ENCODE peak calls at places on chromosomes 1 and 21, in four cellular contexts. One of them, this sample, is unnamed.

GRCh38 chr1:157132111-157132510 is 6.1 kb downstream of the ETV3 start:
- DNase-seq in ascending aorta: no peak
- DNase-seq in RWPE1: no peak
- DNase-seq in foreskin fibroblast: no peak
- DNase-seq in this sample: no peak

GRCh38 chr1:229124471-229125198 is 146.3 kb upstream of the RAB4A start:
- DNase-seq in RWPE1: no peak
- DNase-seq in foreskin fibroblast: no peak
- DNase-seq in ascending aorta: no peak
- DNase-seq in this sample: no peak

GRCh38 chr1:215631040-215631439 is 63.9 kb downstream of the KCTD3 start:
- DNase-seq in RWPE1: no peak
- DNase-seq in foreskin fibroblast: no peak
- DNase-seq in ascending aorta: no peak
- DNase-seq in this sample: no peak

GRCh38 chr1:6245086-6245868 is 1.3 kb downstream of the HES3 start:
- DNase-seq in foreskin fibroblast: peak
- DNase-seq in ascending aorta: no peak
- DNase-seq in RWPE1: peak
- DNase-seq in this sample: peak

GRCh38 chr1:202860744-202861419 is 28.1 kb downstream of the RABIF start:
- DNase-seq in RWPE1: peak
- DNase-seq in ascending aorta: no peak
- DNase-seq in foreskin fibroblast: peak
- DNase-seq in this sample: peak

GRCh38 chr1:32413507-32414185 is 19.4 kb upstream of the BSDC1 start:
- DNase-seq in ascending aorta: no peak
- DNase-seq in foreskin fibroblast: peak
- DNase-seq in RWPE1: peak
- DNase-seq in this sample: peak

GRCh38 chr1:64470670-64471217 is 815 bp downstream of the CACHD1 start:
- DNase-seq in foreskin fibroblast: peak
- DNase-seq in RWPE1: peak
- DNase-seq in ascending aorta: no peak
- DNase-seq in this sample: peak

GRCh38 chr1:65734976-65735375 is 57.7 kb upstream of the PDE4B start:
- DNase-seq in RWPE1: no peak
- DNase-seq in ascending aorta: no peak
- DNase-seq in foreskin fibroblast: peak
- DNase-seq in this sample: no peak

GRCh38 chr21:15003463-15004135 is 61.2 kb downstream of the NRIP1 start:
- DNase-seq in ascending aorta: no peak
- DNase-seq in RWPE1: no peak
- DNase-seq in foreskin fibroblast: no peak
- DNase-seq in this sample: no peak

DNA sequence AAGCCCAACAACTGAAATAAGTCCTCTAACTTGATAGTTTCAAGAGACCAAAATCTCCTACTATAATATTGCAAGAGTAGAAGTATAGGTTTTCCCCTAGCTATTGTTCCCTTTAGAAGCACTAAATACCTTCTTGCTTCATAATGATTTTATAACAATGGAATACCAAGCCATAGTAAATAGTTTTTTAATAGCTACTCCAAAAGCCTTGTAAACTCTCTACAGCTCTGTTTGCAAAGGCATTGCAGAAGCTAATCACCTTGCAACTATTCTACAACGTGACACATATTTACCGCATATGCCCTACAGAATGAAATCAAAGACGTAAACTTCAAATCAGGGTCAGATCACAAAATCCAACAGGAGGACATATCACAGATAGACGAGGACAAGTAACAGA is 451.5 kb upstream of the ZRANB2 start:
- DNase-seq in foreskin fibroblast: no peak
- DNase-seq in RWPE1: no peak
- DNase-seq in ascending aorta: no peak
- DNase-seq in this sample: no peak
- TF ChIP-seq CTCF in foreskin fibroblast: no peak
- TF ChIP-seq CTCF in RWPE1: no peak
- TF ChIP-seq CTCF in ascending aorta: no peak
- TF ChIP-seq CTCF in this sample: no peak

GRCh38 chr1:58816072-58816746 is 32.4 kb upstream of the JUN start:
- DNase-seq in RWPE1: peak
- DNase-seq in foreskin fibroblast: peak
- DNase-seq in ascending aorta: peak
- DNase-seq in this sample: peak
- TF ChIP-seq CTCF in RWPE1: no peak
- TF ChIP-seq CTCF in foreskin fibroblast: no peak
- TF ChIP-seq CTCF in ascending aorta: no peak
- TF ChIP-seq CTCF in this sample: no peak

GRCh38 chr1:20336105-20336605 is 45.5 kb downstream of the VWA5B1 start:
- DNase-seq in foreskin fibroblast: no peak
- DNase-seq in ascending aorta: no peak
- DNase-seq in RWPE1: no peak
- DNase-seq in this sample: no peak

GRCh38 chr1:20343149-20343936 is 52.7 kb downstream of the VWA5B1 start:
- DNase-seq in RWPE1: peak
- DNase-seq in ascending aorta: no peak
- DNase-seq in foreskin fibroblast: peak
- DNase-seq in this sample: no peak

GRCh38 chr1:20342294-20343148 is 51.8 kb downstream of the VWA5B1 start:
- DNase-seq in RWPE1: no peak
- DNase-seq in foreskin fibroblast: no peak
- DNase-seq in ascending aorta: no peak
- DNase-seq in this sample: no peak

GRCh38 chr1:20337581-20337980 is 46.9 kb downstream of the VWA5B1 start:
- DNase-seq in foreskin fibroblast: no peak
- DNase-seq in RWPE1: no peak
- DNase-seq in ascending aorta: no peak
- DNase-seq in this sample: no peak

DNA sequence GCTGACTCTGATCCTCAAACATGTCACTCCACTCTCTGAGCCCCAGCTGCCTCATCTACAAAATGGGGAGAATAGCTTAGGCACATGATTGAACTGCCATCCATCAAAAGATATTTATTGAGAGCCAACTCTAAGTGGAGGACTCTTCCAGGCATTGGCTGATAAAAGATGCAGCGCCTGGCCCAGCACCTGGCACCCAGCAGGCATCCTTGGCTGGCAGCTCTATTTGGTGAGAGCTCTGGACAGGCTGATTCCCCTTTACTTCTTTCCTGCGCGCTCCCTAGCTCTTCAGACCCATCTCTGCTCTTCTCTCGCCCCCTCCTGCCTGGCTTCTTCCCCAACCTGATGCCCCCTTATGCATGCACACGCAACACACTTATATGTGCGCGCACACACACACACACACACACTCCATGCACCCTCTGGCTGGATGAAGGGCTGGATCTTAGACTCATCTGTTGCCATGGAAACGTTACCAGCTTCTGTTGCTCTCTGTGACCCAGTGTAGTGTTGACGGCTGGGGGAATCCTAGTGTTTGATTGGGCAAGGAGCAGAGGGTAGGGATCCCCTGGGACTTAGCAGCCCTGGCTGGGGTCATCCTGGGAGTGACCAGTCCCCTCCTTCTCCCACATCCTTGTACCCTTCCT is 49.3 kb downstream of the VWA5B1 start:
- DNase-seq in ascending aorta: no peak
- DNase-seq in RWPE1: no peak
- DNase-seq in foreskin fibroblast: no peak
- DNase-seq in this sample: no peak
- TF ChIP-seq CTCF in ascending aorta: no peak
- TF ChIP-seq CTCF in RWPE1: no peak
- TF ChIP-seq CTCF in foreskin fibroblast: no peak
- TF ChIP-seq CTCF in this sample: no peak

GRCh38 chr1:106620521-106620954 is 435.9 kb upstream of the PRMT6 start:
- DNase-seq in RWPE1: peak
- DNase-seq in ascending aorta: no peak
- DNase-seq in foreskin fibroblast: peak
- DNase-seq in this sample: peak
- TF ChIP-seq CTCF in RWPE1: peak
- TF ChIP-seq CTCF in ascending aorta: no peak
- TF ChIP-seq CTCF in foreskin fibroblast: no peak
- TF ChIP-seq CTCF in this sample: peak

DNA sequence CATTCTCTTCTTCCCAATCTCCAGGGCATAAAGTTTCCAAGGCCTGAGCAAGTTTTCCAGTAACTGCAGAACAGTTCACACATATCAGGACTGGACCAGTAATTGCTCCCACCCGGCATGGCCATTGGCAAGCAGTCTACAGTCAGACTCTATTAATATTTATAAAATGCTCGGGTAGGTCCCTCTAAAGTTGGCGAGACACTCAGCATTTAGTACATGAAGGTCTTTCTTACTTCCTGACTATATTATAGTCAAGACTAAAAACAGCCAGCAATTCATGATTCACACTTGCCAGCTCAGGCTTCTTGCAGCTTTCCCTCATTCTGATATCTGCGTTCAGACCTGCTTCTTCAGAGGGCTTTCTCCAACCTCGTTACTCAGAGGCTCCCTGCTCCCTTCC is 25.4 kb downstream of the GADD45A start:
- DNase-seq in foreskin fibroblast: peak
- DNase-seq in ascending aorta: peak
- DNase-seq in RWPE1: no peak
- DNase-seq in this sample: no peak
- TF ChIP-seq CTCF in foreskin fibroblast: no peak
- TF ChIP-seq CTCF in ascending aorta: no peak
- TF ChIP-seq CTCF in RWPE1: no peak
- TF ChIP-seq CTCF in this sample: no peak